ENCODE peak calls at places on chromosomes 7 and 10, in seven cellular contexts. L is stimulated activated CD4-positive, alpha-beta T cell treated with anti-CD3 and anti-CD28 coated beads, Interleukin-2, amount 100 ng/mL, for 24 hours; F is T follicular helper cell; V is activated gamma-delta T cell; Z is NCI-H187; U is myocyte; A is Daoy. W is an unnamed sample.

GRCh38 chr7:138151731-138152577 is 75.7 kb downstream of the AKR1D1 start:
- DNase-seq in V (no peak), U (peak; percentile 6), A (peak; percentile 6), Z (no peak), L (no peak), F (no peak), W (no peak)

GRCh38 chr7:71120096-71120495 is 11.8 kb upstream of the GALNT17 start:
- DNase-seq in U (no peak), F (no peak), V (no peak), A (no peak), L (no peak), Z (no peak), W (no peak)

GRCh38 chr10:92342801-92343200 is 51.8 kb downstream of the MARCHF5 start:
- DNase-seq in U (no peak), Z (no peak), A (no peak), L (no peak), F (no peak), V (no peak), W (no peak)

GRCh38 chr7:47087866-47088265 is 494.0 kb downstream of the TNS3 start:
- DNase-seq in V (no peak), Z (no peak), U (no peak), F (no peak), L (no peak), A (peak; percentile 58), W (no peak)

GRCh38 chr10:31419394-31420063 is 100.5 kb downstream of the ZEB1 start:
- DNase-seq in F (no peak), V (no peak), U (peak; percentile 44), Z (no peak), L (no peak), A (peak; percentile 30), W (peak; percentile 18)

GRCh38 chr10:6014241-6014761 is 37.0 kb upstream of the IL15RA start:
- DNase-seq in A (peak; percentile 22), U (peak; percentile 65), F (peak; percentile 61), V (no peak), Z (no peak), L (no peak), W (peak; percentile 50)

GRCh38 chr10:44180321-44181154 is 204.4 kb downstream of the CXCL12 start:
- DNase-seq in A (peak; percentile 86), Z (no peak), F (no peak), U (peak; percentile 79), V (no peak), L (no peak), W (peak; percentile 85)

GRCh38 chr7:20350518-20350951 is 19.8 kb downstream of the ITGB8 start:
- DNase-seq in F (no peak), Z (no peak), U (peak; percentile 51), L (no peak), V (no peak), A (peak; percentile 41), W (peak; percentile 55)